ENCODE peak calls at places on chromosome 2, in ten cellular contexts. A is stimulated activated CD4-positive, alpha-beta T cell treated with anti-CD3 and anti-CD28 coated beads, Interleukin-2, amount 100 ng/mL, for 24 hours; S is activated T-cell treated with anti-CD3 and anti-CD28 coated beads, Interleukin-2, amount 50 U/mL, for 72 hours; D is NT2/D1; K is pancreas; N is activated CD4-positive, alpha-beta T cell treated with anti-CD3 and anti-CD28 coated beads, Interleukin-2, amount 50 U/mL, for 1 hour; M is tibial artery; W is substantia nigra; C is hypothalamus; Y is H9. U is an unnamed sample.

GRCh38 chr2:159564081-159564480 is 52.3 kb downstream of the BAZ2B start:
- DNase-seq in A (no peak), S (no peak), D (no peak), K (no peak), N (no peak), M (no peak), W (no peak), C (no peak), Y (no peak), U (no peak)

GRCh38 chr2:113869253-113869652 is 20.6 kb upstream of the ACTR3 start:
- DNase-seq in A (no peak), S (no peak), D (no peak), K (no peak), N (no peak), M (no peak), W (no peak), C (no peak), Y (no peak), U (no peak)

GRCh38 chr2:174337337-174338154 is 2.8 kb downstream of the SP9 start:
- DNase-seq in A (peak), S (peak), D (no peak), K (no peak), N (no peak), M (no peak), W (no peak), C (no peak), Y (peak), U (no peak)

GRCh38 chr2:2840101-2840531 is 509.0 kb upstream of the MYT1L start:
- DNase-seq in A (peak), S (no peak), D (no peak), K (no peak), N (no peak), M (no peak), W (peak), C (peak), Y (peak), U (no peak)

GRCh38 chr2:5693288-5694015 is 1.3 kb downstream of the SOX11 start:
- DNase-seq in A (no peak), S (no peak), D (no peak), K (no peak), N (no peak), M (no peak), W (no peak), C (peak), Y (peak), U (no peak)

GRCh38 chr2:24856791-24857211 is 63.2 kb downstream of the ADCY3 start:
- DNase-seq in A (no peak), S (no peak), D (no peak), K (no peak), N (no peak), M (peak), W (no peak), C (no peak), Y (no peak), U (no peak)

GRCh38 chr2:183026424-183026823 is 11.8 kb downstream of the NCKAP1 start:
- DNase-seq in A (no peak), S (no peak), D (no peak), K (no peak), N (no peak), M (no peak), W (no peak), C (no peak), Y (no peak), U (no peak)

GRCh38 chr2:46663614-46664013 is 184.2 kb downstream of the TMEM247 start:
- DNase-seq in A (no peak), S (no peak), D (no peak), K (no peak), N (no peak), M (no peak), W (no peak), C (no peak), Y (no peak), U (no peak)

GRCh38 chr2:33707312-33707711 is 108.2 kb upstream of the FAM98A start:
- DNase-seq in A (no peak), S (no peak), D (no peak), K (no peak), N (no peak), M (no peak), W (no peak), C (no peak), Y (no peak), U (no peak)

GRCh38 chr2:30807249-30807648 is at the start of gene CAPN13:
- DNase-seq in A (no peak), S (no peak), D (peak), K (peak), N (no peak), M (no peak), W (no peak), C (no peak), Y (peak), U (no peak)

GRCh38 chr2:28544405-28544914 is 48.6 kb downstream of the PLB1 start:
- DNase-seq in A (no peak), S (peak), D (peak), K (no peak), N (peak), M (no peak), W (no peak), C (no peak), Y (no peak), U (no peak)

GRCh38 chr2:134558208-134558890 is 160.5 kb downstream of the TMEM163 start:
- DNase-seq in A (no peak), S (no peak), D (no peak), K (no peak), N (no peak), M (no peak), W (no peak), C (no peak), Y (no peak), U (no peak)

GRCh38 chr2:69589973-69590652 is 53.4 kb downstream of the AAK1 start:
- DNase-seq in A (no peak), S (no peak), D (no peak), K (no peak), N (no peak), M (no peak), W (no peak), C (no peak), Y (no peak), U (no peak)

U was measured in upper lobe of right lung.